ENCODE peak calls at places on chromosomes 5 and 9, in ten cellular contexts. D, Q, N, V, Z, X, Y, U, H and G are unnamed samples.
A peak's percentile ranks its signal among the peaks of the same experiment; 100 is the strongest.

GRCh38 chr5:59039296-59040006 is 456.6 kb downstream of the RAB3C start:
- DNase-seq in D (peak; percentile 64), Q (peak; percentile 95), N (no peak), V (peak; percentile 95), Z (peak; percentile 18), X (peak; percentile 88), Y (peak; percentile 88), U (peak; percentile 50), H (peak; percentile 81), G (peak; percentile 59)

GRCh38 chr5:166111021-166111420 is 2180.4 kb upstream of the WWC1 start:
- DNase-seq in D (no peak), Q (no peak), N (no peak), V (no peak), Z (no peak), X (no peak), Y (no peak), U (no peak), H (no peak), G (no peak)

GRCh38 chr9:32663741-32664140 is 28.3 kb upstream of the TAF1L start:
- DNase-seq in D (no peak), Q (no peak), N (no peak), V (no peak), Z (no peak), X (no peak), Y (no peak), U (no peak), H (no peak), G (no peak)

GRCh38 chr9:92010705-92011536 is 60.9 kb upstream of the ROR2 start:
- DNase-seq in D (no peak), Q (no peak), N (no peak), V (no peak), Z (no peak), X (no peak), Y (no peak), U (no peak), H (no peak), G (no peak)

GRCh38 chr5:166768536-166768935 is 1522.9 kb upstream of the WWC1 start:
- DNase-seq in D (no peak), Q (no peak), N (no peak), V (no peak), Z (no peak), X (peak; percentile 59), Y (no peak), U (no peak), H (no peak), G (no peak)

GRCh38 chr9:116073826-116074225 is 79.8 kb upstream of the PAPPA start:
- DNase-seq in D (no peak), Q (no peak), N (no peak), V (peak; percentile 65), Z (no peak), X (peak; percentile 72), Y (no peak), U (peak; percentile 81), H (no peak), G (no peak)

GRCh38 chr9:106885451-106885850 is 22.5 kb downstream of the ZNF462 start:
- DNase-seq in D (no peak), Q (no peak), N (no peak), V (no peak), Z (no peak), X (peak; percentile 72), Y (no peak), U (peak; percentile 88), H (no peak), G (no peak)

GRCh38 chr5:71821029-71821428 is 102.0 kb downstream of the CARTPT start:
- DNase-seq in D (no peak), Q (no peak), N (no peak), V (no peak), Z (no peak), X (no peak), Y (no peak), U (no peak), H (no peak), G (no peak)

GRCh38 chr5:130532786-130533185 is 628.5 kb downstream of the CHSY3 start:
- DNase-seq in D (no peak), Q (no peak), N (no peak), V (no peak), Z (no peak), X (no peak), Y (no peak), U (no peak), H (no peak), G (no peak)

GRCh38 chr9:116286287-116286686 is 132.7 kb downstream of the PAPPA start:
- DNase-seq in D (no peak), Q (no peak), N (no peak), V (no peak), Z (no peak), X (no peak), Y (no peak), U (no peak), H (no peak), G (no peak)

GRCh38 chr5:125526940-125527339 is 780.5 kb upstream of the ZNF608 start:
- DNase-seq in D (no peak), Q (no peak), N (no peak), V (no peak), Z (no peak), X (peak; percentile 39), Y (no peak), U (no peak), H (no peak), G (no peak)

GRCh38 chr5:81020478-81021167 is 60.5 kb downstream of the RASGRF2 start:
- DNase-seq in D (no peak), Q (no peak), N (no peak), V (no peak), Z (no peak), X (no peak), Y (no peak), U (no peak), H (no peak), G (no peak)

GRCh38 chr9:5582835-5583195 is 46.1 kb upstream of the RIC1 start:
- DNase-seq in D (no peak), Q (no peak), N (peak; percentile 36), V (no peak), Z (no peak), X (peak; percentile 88), Y (peak; percentile 46), U (peak; percentile 62), H (no peak), G (peak; percentile 49)

GRCh38 chr5:146565764-146566163 is 49.8 kb upstream of the GPR151 start:
- DNase-seq in D (no peak), Q (peak; percentile 78), N (peak; percentile 0), V (peak; percentile 55), Z (peak; percentile 64), X (peak; percentile 65), Y (peak; percentile 35), U (peak; percentile 73), H (no peak), G (peak; percentile 23)

GRCh38 chr5:166436857-166437256 is 1854.6 kb upstream of the WWC1 start:
- DNase-seq in D (no peak), Q (no peak), N (no peak), V (no peak), Z (no peak), X (peak; percentile 41), Y (no peak), U (no peak), H (no peak), G (no peak)

GRCh38 chr9:33076031-33076359 is 479 bp downstream of the SMU1 start:
- DNase-seq in D (no peak), Q (no peak), N (no peak), V (no peak), Z (no peak), X (peak; percentile 31), Y (no peak), U (peak; percentile 10), H (no peak), G (no peak)

GRCh38 chr9:114861922-114862605 is 56.2 kb upstream of the TNFSF15 start:
- DNase-seq in D (no peak), Q (no peak), N (no peak), V (no peak), Z (no peak), X (no peak), Y (no peak), U (no peak), H (no peak), G (no peak)

GRCh38 chr9:127105805-127106492 is 16.5 kb downstream of the ANGPTL2 start:
- DNase-seq in D (no peak), Q (no peak), N (no peak), V (no peak), Z (no peak), X (no peak), Y (no peak), U (peak; percentile 35), H (no peak), G (no peak)

GRCh38 chr9:3342159-3342777 is 183.5 kb downstream of the RFX3 start:
- DNase-seq in D (no peak), Q (no peak), N (no peak), V (no peak), Z (no peak), X (peak; percentile 83), Y (no peak), U (peak; percentile 21), H (no peak), G (peak; percentile 10)

GRCh38 chr5:135492319-135492626 is 40.1 kb upstream of the TIFAB start:
- DNase-seq in D (no peak), Q (no peak), N (no peak), V (no peak), Z (no peak), X (no peak), Y (no peak), U (no peak), H (no peak), G (no peak)

GRCh38 chr5:132437604-132438275 is 52.8 kb downstream of the IRF1 start:
- DNase-seq in D (no peak), Q (peak; percentile 84), N (peak; percentile 79), V (no peak), Z (no peak), X (peak; percentile 89), Y (no peak), U (peak; percentile 79), H (peak; percentile 41), G (peak; percentile 86)